ENCODE peak calls at places on chromosomes 2 and 18, in four cellular contexts. Z, B, D and F are unnamed samples.

GRCh38 chr2:119790466-119790865 is 30.7 kb downstream of the PTPN4 start:
- DNase-seq in Z (no peak), B (no peak), D (no peak), F (no peak)

GRCh38 chr2:102499558-102499957 is 26.5 kb downstream of the SLC9A4 start:
- DNase-seq in D (no peak), Z (no peak), B (no peak), F (no peak)

GRCh38 chr18:31100598-31101147 is 1.5 kb downstream of the DSC2 start:
- DNase-seq in B (no peak), D (peak), Z (no peak), F (no peak)

GRCh38 chr18:56185126-56185525 is 453.3 kb downstream of the TXNL1 start:
- DNase-seq in D (no peak), Z (no peak), B (no peak), F (no peak)

GRCh38 chr18:52392160-52392559 is 52.2 kb downstream of the DCC start:
- DNase-seq in D (no peak), Z (no peak), B (no peak), F (no peak)

GRCh38 chr18:50790956-50791355 is 28.9 kb downstream of the MRO start:
- DNase-seq in D (no peak), B (no peak), Z (no peak), F (no peak)

GRCh38 chr18:46915800-46916550 is 1.3 kb downstream of the PIAS2 start:
- DNase-seq in Z (no peak), D (no peak), B (no peak), F (no peak)

GRCh38 chr2:105134076-105134475 is 96.2 kb downstream of the MRPS9 start:
- DNase-seq in B (no peak), Z (no peak), D (no peak), F (no peak)

GRCh38 chr2:117481608-117482007 is 332.9 kb upstream of the DDX18 start:
- DNase-seq in Z (no peak), D (no peak), B (no peak), F (no peak)

GRCh38 chr2:76212305-76212985 is 501.7 kb upstream of the GCFC2 start:
- DNase-seq in D (no peak), B (no peak), Z (no peak), F (no peak)

GRCh38 chr2:168135630-168136029 is 111.8 kb downstream of the STK39 start:
- DNase-seq in B (no peak), Z (no peak), D (no peak), F (no peak)

GRCh38 chr2:219489315-219489714 is 9.4 kb upstream of the GMPPA start:
- DNase-seq in B (no peak), Z (no peak), D (no peak), F (no peak)

GRCh38 chr2:126658316-126658909 is 2.5 kb downstream of the GYPC start:
- DNase-seq in D (no peak), B (no peak), Z (no peak), F (no peak)

GRCh38 chr18:59961086-59961485 is 61.3 kb downstream of the PMAIP1 start:
- DNase-seq in Z (no peak), B (no peak), D (no peak), F (no peak)

GRCh38 chr2:174025271-174026121 is 60.3 kb upstream of the SP3 start:
- DNase-seq in B (peak), Z (peak), D (peak), F (peak)

GRCh38 chr2:216350214-216350789 is 22.0 kb downstream of the MARCHF4 start:
- DNase-seq in B (no peak), Z (no peak), D (no peak), F (no peak)

GRCh38 chr2:127422631-127423475 is 4.6 kb downstream of the PROC start:
- DNase-seq in Z (peak), D (peak), B (peak), F (peak)

GRCh38 chr2:160534996-160535395 is 41.4 kb upstream of the RBMS1 start:
- DNase-seq in D (no peak), B (no peak), Z (no peak), F (no peak)

GRCh38 chr2:160534249-160534648 is 40.6 kb upstream of the RBMS1 start:
- DNase-seq in Z (no peak), B (no peak), D (no peak), F (no peak)

GRCh38 chr2:160538559-160539355 is 45.1 kb upstream of the RBMS1 start:
- DNase-seq in D (no peak), Z (no peak), B (no peak), F (no peak)

GRCh38 chr2:160541745-160542144 is 48.1 kb upstream of the RBMS1 start:
- DNase-seq in D (no peak), B (no peak), Z (no peak), F (no peak)

GRCh38 chr2:160538115-160538514 is 44.5 kb upstream of the RBMS1 start:
- DNase-seq in Z (no peak), B (no peak), D (no peak), F (no peak)
- TF ChIP-seq CTCF in Z (no peak), B (no peak), D (no peak), F (no peak)

DNA sequence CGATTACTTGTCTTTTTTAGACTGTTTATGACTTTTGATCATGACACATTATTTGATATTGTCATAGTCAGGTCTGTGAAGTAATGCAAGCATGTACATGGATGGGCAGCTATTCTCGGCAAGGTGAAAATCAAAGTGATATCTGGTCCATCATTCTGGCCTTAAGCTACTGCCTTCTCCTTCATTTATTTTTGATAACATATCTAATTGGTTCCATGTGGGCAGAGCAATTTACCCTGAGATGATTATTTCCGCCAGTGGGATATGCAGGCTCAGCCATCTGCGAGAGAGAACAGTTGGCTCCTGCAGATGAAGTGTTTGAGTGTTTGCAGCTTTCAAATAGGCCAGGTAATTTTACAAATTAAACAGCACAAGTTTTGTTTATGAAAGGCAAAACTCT is 116.3 kb downstream of the LYPD6 start:
- DNase-seq in Z (no peak), B (no peak), D (no peak), F (no peak)
- TF ChIP-seq CTCF in Z (no peak), B (no peak), D (no peak), F (no peak)

GRCh38 chr18:48956378-48956777 is 5.6 kb upstream of the SMAD7 start:
- DNase-seq in D (no peak), B (no peak), Z (no peak), F (no peak)

GRCh38 chr18:48957616-48958015 is 6.9 kb upstream of the SMAD7 start:
- DNase-seq in B (no peak), D (no peak), Z (no peak), F (no peak)

GRCh38 chr18:48954837-48955527 is 4.2 kb upstream of the SMAD7 start:
- DNase-seq in B (peak), D (no peak), Z (no peak), F (no peak)

GRCh38 chr18:48957136-48957535 is 6.4 kb upstream of the SMAD7 start:
- DNase-seq in D (no peak), Z (no peak), B (no peak), F (no peak)

DNA sequence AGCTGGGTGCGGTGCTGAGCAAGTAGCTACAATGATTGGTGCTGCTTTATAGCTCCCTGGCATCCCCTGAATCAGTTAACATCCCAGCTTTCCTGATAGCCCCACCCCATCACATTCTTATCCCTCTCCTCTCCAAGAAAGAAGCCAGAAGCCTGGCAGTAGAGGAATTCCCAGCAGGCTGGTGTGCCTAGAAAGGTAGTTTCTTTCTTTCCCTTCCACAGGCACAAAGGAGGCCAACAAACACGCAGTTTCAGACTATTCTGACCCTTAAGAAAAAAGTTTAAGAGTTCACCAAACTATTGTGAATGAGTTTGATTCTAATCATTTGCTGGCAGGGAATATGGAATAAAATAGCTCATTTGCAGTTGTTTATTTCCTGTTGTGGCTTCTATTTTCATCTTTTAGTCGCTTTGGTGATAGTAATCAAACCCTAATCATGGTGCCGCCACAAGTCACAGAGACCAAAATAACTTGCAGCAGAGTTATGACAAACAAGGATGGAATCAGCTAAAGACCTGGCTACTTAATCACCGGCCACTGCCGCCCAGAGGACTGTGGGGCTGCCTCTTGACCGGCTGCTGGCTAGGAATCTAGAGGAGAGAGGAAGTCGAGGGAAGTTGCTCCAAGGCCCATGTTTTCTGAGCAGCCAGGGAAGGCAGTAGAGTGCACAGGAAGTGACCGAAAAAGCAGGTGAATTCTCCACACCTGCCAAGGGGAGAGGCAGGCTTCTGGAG is 4.9 kb upstream of the SMAD7 start:
- DNase-seq in B (peak), D (peak), Z (no peak), F (no peak)
- TF ChIP-seq CTCF in B (no peak), D (no peak), Z (no peak), F (no peak)

GRCh38 chr2:227539465-227539956 is 59.2 kb upstream of the SCYGR2 start:
- DNase-seq in B (no peak), Z (no peak), D (no peak), F (no peak)
- TF ChIP-seq CTCF in B (no peak), Z (no peak), D (no peak), F (no peak)

DNA sequence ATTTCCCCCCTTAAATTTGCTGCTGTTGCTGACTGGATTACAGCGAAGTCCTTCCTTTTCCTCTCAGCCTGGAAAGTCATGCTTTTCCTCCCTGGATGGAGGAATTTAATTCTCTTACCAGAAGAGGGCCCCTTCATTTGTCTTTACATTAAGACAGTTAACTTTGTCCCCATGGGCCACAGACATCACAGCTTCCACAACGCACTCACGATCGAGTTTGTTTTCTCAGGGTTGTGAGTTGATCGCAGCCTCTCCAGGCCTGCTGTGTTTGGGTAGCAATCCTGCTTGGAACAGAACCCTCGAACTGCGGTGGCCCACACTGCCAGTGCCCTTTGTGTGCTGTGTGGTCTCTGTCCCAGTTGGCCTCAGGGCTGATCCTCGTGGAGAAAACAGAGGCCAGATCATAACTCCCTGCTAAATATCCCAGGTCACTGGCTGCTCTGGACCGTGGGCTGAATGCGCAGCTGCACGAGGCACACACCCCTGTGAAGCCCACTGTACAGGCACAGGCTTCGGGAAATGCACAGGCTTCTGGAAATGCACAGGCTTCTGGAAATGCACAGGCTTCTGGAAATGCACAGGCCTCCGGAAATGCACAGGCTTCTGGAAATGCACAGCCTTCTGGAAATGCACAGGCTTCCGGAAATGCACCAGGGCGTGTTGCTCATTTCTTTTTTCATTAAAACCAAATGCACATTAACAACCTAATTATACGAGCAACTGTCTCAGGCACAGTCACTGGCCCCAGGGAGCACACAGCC is 2.2 kb upstream of the PDIA6 start:
- DNase-seq in D (peak), Z (no peak), B (no peak), F (no peak)
- TF ChIP-seq CTCF in D (peak), Z (no peak), B (no peak), F (no peak)

DNA sequence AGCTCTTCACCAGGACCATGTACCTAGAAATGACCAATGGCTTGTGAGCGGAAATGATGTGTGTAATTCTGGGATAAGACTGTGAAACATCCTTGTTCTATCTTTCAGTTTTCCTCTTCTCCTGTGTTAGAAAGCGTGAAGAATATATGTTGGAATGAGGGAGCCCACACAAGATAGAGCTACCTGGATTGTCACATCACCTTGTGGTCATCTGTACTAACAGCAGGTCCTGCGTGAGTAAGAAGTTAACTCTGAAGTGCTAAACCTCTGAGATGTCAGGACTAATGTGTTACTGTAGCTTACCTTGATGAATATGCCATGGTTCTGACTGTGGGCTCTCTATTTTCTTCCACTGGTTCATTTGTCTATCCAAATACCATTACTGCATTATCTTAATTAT is 75.6 kb downstream of the FASTKD2 start:
- DNase-seq in B (no peak), D (no peak), Z (no peak), F (no peak)
- TF ChIP-seq CTCF in B (no peak), D (peak), Z (no peak), F (no peak)